ENCODE peak calls at places on chromosomes 16 and 17, in nine cellular contexts. B, R, P, E, K, D, L, N and O are unnamed samples.

GRCh38 chr16:81655474-81656162 is 123.5 kb upstream of the PLCG2 start:
- DNase-seq in P (no peak), E (no peak), K (no peak), D (no peak), N (no peak), B (no peak), R (no peak), L (no peak), O (no peak)

GRCh38 chr16:87457724-87458423 is 35.0 kb downstream of the ZCCHC14 start:
- DNase-seq in N (peak), R (no peak), L (peak), E (no peak), D (peak), P (peak), K (no peak), B (peak), O (peak)

GRCh38 chr16:68992521-68992920 is 112.9 kb upstream of the HAS3 start:
- DNase-seq in N (peak), R (no peak), L (peak), B (peak), D (no peak), E (no peak), P (peak), K (no peak), O (peak)

GRCh38 chr16:9680968-9681367 is 501.3 kb downstream of the GRIN2A start:
- DNase-seq in B (no peak), K (no peak), P (no peak), L (no peak), N (no peak), R (no peak), E (no peak), D (no peak), O (no peak)

GRCh38 chr16:88303890-88304819 is 78.6 kb upstream of the ZNF469 start:
- DNase-seq in K (peak), D (peak), N (no peak), P (peak), L (no peak), B (peak), E (peak), R (no peak), O (peak)

GRCh38 chr17:72446525-72447250 is 325.9 kb downstream of the SOX9 start:
- DNase-seq in P (no peak), L (peak), D (no peak), K (no peak), E (no peak), N (no peak), B (no peak), R (no peak), O (no peak)

GRCh38 chr16:13793788-13794461 is 126.0 kb upstream of the ERCC4 start:
- DNase-seq in E (peak), P (no peak), N (no peak), B (no peak), R (no peak), K (no peak), L (no peak), D (no peak), O (no peak)

GRCh38 chr17:43846963-43847369 is at the start of gene CD300LG:
- DNase-seq in D (no peak), R (no peak), B (no peak), K (no peak), N (no peak), L (no peak), P (no peak), E (no peak), O (no peak)

GRCh38 chr17:7750321-7750821 is 32.8 kb downstream of the DNAH2 start:
- DNase-seq in B (peak), K (no peak), P (peak), D (no peak), N (no peak), L (no peak), R (no peak), E (no peak), O (peak)

GRCh38 chr17:69809331-69809730 is 265.7 kb upstream of the KCNJ16 start:
- DNase-seq in E (no peak), B (no peak), K (no peak), L (no peak), N (no peak), D (no peak), R (no peak), P (no peak), O (peak)

GRCh38 chr17:5770556-5771270 is 186.4 kb upstream of the NLRP1 start:
- DNase-seq in N (no peak), K (no peak), D (no peak), R (no peak), E (peak), B (no peak), P (no peak), L (no peak), O (no peak)

GRCh38 chr16:2529961-2530628 is 1.1 kb downstream of the CEMP1 start:
- DNase-seq in D (no peak), N (no peak), R (no peak), P (no peak), E (no peak), L (no peak), B (no peak), K (no peak), O (no peak)

GRCh38 chr16:31201511-31202401 is 804 bp downstream of the PYCARD start:
- DNase-seq in B (no peak), P (no peak), D (no peak), N (no peak), E (no peak), K (peak), R (peak), L (no peak), O (peak)

GRCh38 chr16:28261916-28262315 is 30.4 kb upstream of the SBK1 start:
- DNase-seq in D (no peak), R (no peak), P (no peak), L (no peak), E (no peak), B (no peak), K (no peak), N (no peak), O (no peak)

GRCh38 chr17:6551356-6551755 is 5.0 kb downstream of the PITPNM3 start:
- DNase-seq in D (no peak), K (no peak), P (no peak), E (no peak), L (no peak), R (no peak), N (no peak), B (no peak), O (peak)

GRCh38 chr16:46932802-46933201 is 40.7 kb downstream of the DNAJA2 start:
- DNase-seq in D (no peak), R (peak), N (no peak), E (no peak), L (no peak), K (no peak), P (no peak), B (no peak), O (no peak)

GRCh38 chr16:57802635-57803412 is 533 bp upstream of the KIFC3 start:
- DNase-seq in E (no peak), N (no peak), L (peak), B (peak), D (no peak), R (peak), P (no peak), K (no peak), O (no peak)

GRCh38 chr17:49572806-49573420 is 2.8 kb upstream of the NXPH3 start:
- DNase-seq in L (no peak), E (no peak), D (no peak), K (no peak), B (no peak), N (no peak), R (no peak), P (no peak), O (no peak)

GRCh38 chr16:54073356-54073755 is 213.2 kb downstream of the IRX3 start:
- DNase-seq in K (no peak), P (no peak), D (no peak), E (no peak), B (no peak), L (no peak), R (no peak), N (no peak), O (no peak)

GRCh38 chr17:30477758-30478115 is 529 bp downstream of the GOSR1 start:
- DNase-seq in P (no peak), E (no peak), R (no peak), L (peak), B (peak), N (no peak), K (peak), D (no peak), O (peak)

GRCh38 chr16:57608462-57609113 is 19.8 kb upstream of the ADGRG1 start:
- DNase-seq in B (no peak), K (no peak), N (no peak), R (no peak), E (no peak), L (no peak), P (no peak), D (no peak), O (no peak)

GRCh38 chr17:32566303-32566702 is 79.5 kb downstream of the CDK5R1 start:
- DNase-seq in E (no peak), L (no peak), N (no peak), P (no peak), D (no peak), K (no peak), R (no peak), B (no peak), O (no peak)

GRCh38 chr17:20095366-20096080 is 86.4 kb downstream of the SPECC1 start:
- DNase-seq in D (peak), L (peak), N (peak), R (peak), P (peak), K (peak), E (peak), B (peak), O (peak)

GRCh38 chr17:73592531-73592961 is 51.7 kb downstream of the SDK2 start:
- DNase-seq in D (no peak), B (no peak), N (no peak), L (no peak), P (no peak), K (peak), R (no peak), E (no peak), O (no peak)

GRCh38 chr17:2068101-2068518 is 13.2 kb downstream of the HIC1 start:
- DNase-seq in B (peak), R (no peak), N (no peak), L (no peak), E (no peak), P (peak), K (no peak), D (no peak), O (no peak)

GRCh38 chr16:67525176-67525860 is 3.3 kb upstream of the RIPOR1 start:
- DNase-seq in R (no peak), K (no peak), L (no peak), P (no peak), B (peak), N (no peak), D (no peak), E (no peak), O (no peak)

GRCh38 chr16:72474511-72475123 is 302.7 kb upstream of the PMFBP1 start:
- DNase-seq in K (no peak), B (peak), L (no peak), N (peak), P (peak), R (no peak), E (no peak), D (no peak), O (peak)

GRCh38 chr16:75687361-75687760 is 10.6 kb upstream of the CPHXL2 start:
- DNase-seq in K (no peak), L (no peak), N (no peak), E (no peak), R (no peak), P (no peak), D (no peak), B (no peak), O (no peak)

GRCh38 chr17:74961657-74962360 is 10.8 kb downstream of the HID1 start:
- DNase-seq in P (peak), E (peak), N (peak), R (peak), K (peak), L (peak), B (peak), D (peak), O (peak)

GRCh38 chr17:18158022-18158600 is 25.5 kb upstream of the ALKBH5 start:
- DNase-seq in P (peak), L (peak), E (peak), D (peak), N (peak), R (peak), K (peak), B (peak), O (peak)

GRCh38 chr17:17570207-17570797 is 21.2 kb downstream of the PEMT start:
- DNase-seq in R (peak), K (peak), E (peak), P (peak), D (no peak), B (peak), L (peak), N (no peak), O (no peak)

GRCh38 chr17:82440991-82441627 is 9.4 kb downstream of the CYBC1 start:
- DNase-seq in E (no peak), P (peak), B (peak), N (no peak), K (no peak), L (no peak), R (no peak), D (no peak), O (no peak)

GRCh38 chr17:63838586-63839184 is 3.8 kb downstream of the SMARCD2 start:
- DNase-seq in B (peak), K (peak), P (peak), D (peak), L (no peak), R (peak), E (no peak), N (no peak), O (peak)

GRCh38 chr16:53504161-53504663 is 1.2 kb upstream of the AKTIP start:
- DNase-seq in R (peak), K (peak), D (peak), P (peak), B (peak), L (peak), N (no peak), E (peak), O (no peak)

GRCh38 chr17:1658100-1658499 is 8.4 kb upstream of the RILP start:
- DNase-seq in B (no peak), P (no peak), D (no peak), E (no peak), K (no peak), N (no peak), L (no peak), R (no peak), O (no peak)

GRCh38 chr16:11752856-11753255 is 10.2 kb upstream of the TXNDC11 start:
- DNase-seq in R (no peak), B (no peak), E (no peak), K (no peak), N (no peak), D (no peak), L (no peak), P (no peak), O (no peak)

GRCh38 chr17:80100035-80100323 is 1.4 kb upstream of the GAA start:
- DNase-seq in D (no peak), K (no peak), P (no peak), B (no peak), L (no peak), E (no peak), R (no peak), N (no peak), O (no peak)
- H3K4me3 ChIP-seq in D (no peak), K (no peak), P (no peak), B (no peak), L (no peak), E (no peak), R (no peak), N (no peak), O (no peak)

GRCh38 chr17:40301315-40301714 is 7.7 kb upstream of the RARA start:
- DNase-seq in D (peak), P (no peak), B (no peak), L (peak), N (no peak), K (no peak), R (peak), E (no peak), O (no peak)
- TF ChIP-seq CTCF in D (peak), P (no peak), B (no peak), L (peak), N (peak), K (no peak), R (peak), E (no peak), O (peak)

GRCh38 chr17:47952181-47953021 is 5.3 kb downstream of the PRR15L start:
- DNase-seq in N (no peak), B (no peak), R (peak), D (peak), P (no peak), K (no peak), L (no peak), E (no peak), O (no peak)

GRCh38 chr17:47949197-47949759 is 7.9 kb downstream of the PNPO start:
- DNase-seq in D (peak), R (peak), K (peak), N (peak), P (peak), E (peak), L (peak), B (peak), O (peak)

GRCh38 chr17:47950448-47950847 is 7.2 kb downstream of the PRR15L start:
- DNase-seq in N (no peak), P (no peak), R (no peak), B (no peak), E (no peak), L (no peak), D (peak), K (no peak), O (no peak)

GRCh38 chr17:47948706-47949196 is 7.4 kb downstream of the PNPO start:
- DNase-seq in L (peak), P (no peak), R (peak), D (peak), K (peak), B (no peak), N (no peak), E (no peak), O (peak)

GRCh38 chr17:47949951-47950350 is 7.7 kb downstream of the PRR15L start:
- DNase-seq in D (peak), P (no peak), R (peak), K (no peak), N (no peak), L (no peak), B (no peak), E (no peak), O (no peak)
- H3K4me3 ChIP-seq in D (peak), P (no peak), R (no peak), K (peak), N (no peak), L (no peak), B (no peak), E (no peak), O (no peak)

GRCh38 chr16:15641753-15642556 is 999 bp downstream of the MARF1 start:
- DNase-seq in R (no peak), P (no peak), K (no peak), D (no peak), L (no peak), N (no peak), B (no peak), E (no peak), O (peak)

GRCh38 chr16:15642557-15643452 is at the start of gene MARF1:
- DNase-seq in L (peak), D (peak), N (peak), R (peak), P (peak), E (peak), K (peak), B (peak), O (peak)

GRCh38 chr16:15640966-15641365 is 2.0 kb downstream of the MARF1 start:
- DNase-seq in N (no peak), D (no peak), P (no peak), R (no peak), K (no peak), B (no peak), L (no peak), E (no peak), O (no peak)

GRCh38 chr16:15644306-15644961 is 1.5 kb upstream of the MARF1 start:
- DNase-seq in D (peak), L (peak), P (no peak), E (no peak), R (no peak), K (no peak), N (peak), B (no peak), O (peak)

DNA sequence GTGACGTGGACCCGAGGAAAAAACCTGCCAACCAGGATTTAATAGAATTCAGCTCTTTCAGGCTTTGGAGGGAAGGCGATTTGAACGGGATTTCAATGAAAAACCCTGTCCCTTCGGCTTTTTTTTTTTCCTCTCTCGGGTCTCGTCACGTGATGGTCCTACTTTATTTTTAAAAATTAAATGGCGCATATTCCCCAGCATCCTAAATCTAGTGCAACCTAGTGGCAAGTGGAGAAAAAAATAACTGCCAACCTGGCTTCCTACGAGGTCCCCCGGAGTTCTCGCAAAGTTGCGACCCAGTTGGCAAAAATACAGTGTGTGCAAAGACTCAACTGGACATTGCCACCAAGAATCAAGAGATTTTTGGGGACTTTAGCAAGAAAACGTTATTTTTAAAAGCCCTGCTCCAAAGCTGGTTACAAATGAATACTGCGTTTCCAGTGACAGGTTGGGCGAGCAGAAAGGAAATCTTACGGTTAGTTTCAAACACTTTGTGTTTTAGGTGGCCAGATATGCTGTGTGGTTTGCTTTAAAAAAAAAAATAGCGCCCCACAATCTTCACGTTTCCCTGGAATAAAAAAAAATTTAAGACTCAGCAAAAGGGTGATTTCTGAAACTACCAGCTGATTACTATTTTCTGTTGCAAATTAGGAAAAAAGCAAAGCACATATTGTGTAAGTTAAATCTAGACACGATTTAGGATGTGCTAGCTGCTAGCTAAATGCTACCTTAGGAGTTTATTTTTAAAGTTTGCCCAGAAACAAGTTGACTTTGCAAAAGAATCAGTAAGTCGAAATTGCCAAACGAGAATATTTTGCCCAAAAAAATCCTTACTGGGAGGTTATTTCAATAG is 725 bp upstream of the MARF1 start:
- DNase-seq in B (peak), L (peak), N (peak), D (no peak), K (peak), P (peak), R (no peak), E (peak), O (peak)
- TF ChIP-seq CTCF in B (peak), L (peak), N (no peak), D (peak), K (peak), P (peak), R (no peak), E (peak), O (peak)